ENCODE peak calls at places on chromosomes 7 and 10, in four cellular contexts. One of them, this sample, is unnamed.

GRCh38 chr7:101690061-101690460 is 61.0 kb upstream of the MYL10 start:
- DNase-seq in upper lobe of left lung: no peak
- DNase-seq in PC-3: no peak
- DNase-seq in uterus: no peak
- DNase-seq in this sample: no peak

GRCh38 chr7:155009570-155010157 is 6.7 kb upstream of the PAXIP1 start:
- DNase-seq in upper lobe of left lung: no peak
- DNase-seq in PC-3: peak
- DNase-seq in uterus: no peak
- DNase-seq in this sample: no peak

GRCh38 chr10:3783313-3783689 is 1.7 kb downstream of the KLF6 start:
- DNase-seq in uterus: peak
- DNase-seq in PC-3: peak
- DNase-seq in upper lobe of left lung: no peak
- DNase-seq in this sample: peak

GRCh38 chr7:39650676-39651075 is 27.3 kb downstream of the RALA start:
- DNase-seq in upper lobe of left lung: no peak
- DNase-seq in PC-3: no peak
- DNase-seq in uterus: peak
- DNase-seq in this sample: peak

GRCh38 chr7:129989466-129989865 is 36.7 kb upstream of the UBE2H start:
- DNase-seq in PC-3: no peak
- DNase-seq in uterus: no peak
- DNase-seq in upper lobe of left lung: no peak
- DNase-seq in this sample: no peak

GRCh38 chr10:61781969-61782403 is 119.3 kb downstream of the CABCOCO1 start:
- DNase-seq in PC-3: peak
- DNase-seq in uterus: no peak
- DNase-seq in upper lobe of left lung: no peak
- DNase-seq in this sample: peak

GRCh38 chr10:4070921-4071320 is 285.9 kb upstream of the KLF6 start:
- DNase-seq in PC-3: no peak
- DNase-seq in upper lobe of left lung: no peak
- DNase-seq in uterus: no peak
- DNase-seq in this sample: no peak

GRCh38 chr7:2063562-2064360 is 169.0 kb downstream of the MAD1L1 start:
- DNase-seq in uterus: peak
- DNase-seq in PC-3: peak
- DNase-seq in upper lobe of left lung: no peak
- DNase-seq in this sample: peak

GRCh38 chr10:104706886-104707285 is 65.8 kb downstream of the SORCS3 start:
- DNase-seq in upper lobe of left lung: no peak
- DNase-seq in uterus: no peak
- DNase-seq in PC-3: no peak
- DNase-seq in this sample: peak

GRCh38 chr7:30852744-30853288 is 58.8 kb upstream of the AQP1 start:
- DNase-seq in upper lobe of left lung: no peak
- DNase-seq in PC-3: no peak
- DNase-seq in uterus: no peak
- DNase-seq in this sample: no peak
- H3K4me3 ChIP-seq in upper lobe of left lung: no peak
- H3K4me3 ChIP-seq in PC-3: no peak
- H3K4me3 ChIP-seq in uterus: no peak
- H3K4me3 ChIP-seq in this sample: no peak

DNA sequence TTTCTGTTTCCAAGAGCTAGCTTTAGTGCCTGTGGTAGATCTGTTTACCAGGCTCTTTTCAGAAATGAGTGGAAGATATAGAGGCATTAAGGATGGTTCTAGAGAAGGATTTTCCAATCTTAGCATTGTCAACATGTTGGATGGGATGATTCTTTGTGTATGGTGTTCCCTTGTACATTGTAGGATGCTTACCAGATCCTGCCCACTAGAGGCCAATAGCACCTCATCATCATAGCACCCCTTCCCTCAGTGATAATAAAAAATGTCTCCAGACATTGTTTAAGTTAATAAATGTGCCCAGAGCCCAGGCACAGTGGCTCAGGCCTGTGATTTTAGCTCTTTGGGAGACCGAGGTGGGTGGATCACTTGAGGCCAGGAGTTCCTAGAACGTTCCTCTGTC is 121.2 kb downstream of the ANKRD30A start:
- DNase-seq in PC-3: no peak
- DNase-seq in uterus: no peak
- DNase-seq in upper lobe of left lung: no peak
- DNase-seq in this sample: no peak
- TF ChIP-seq CTCF in PC-3: peak
- TF ChIP-seq CTCF in uterus: no peak
- TF ChIP-seq CTCF in upper lobe of left lung: no peak
- TF ChIP-seq CTCF in this sample: no peak

DNA sequence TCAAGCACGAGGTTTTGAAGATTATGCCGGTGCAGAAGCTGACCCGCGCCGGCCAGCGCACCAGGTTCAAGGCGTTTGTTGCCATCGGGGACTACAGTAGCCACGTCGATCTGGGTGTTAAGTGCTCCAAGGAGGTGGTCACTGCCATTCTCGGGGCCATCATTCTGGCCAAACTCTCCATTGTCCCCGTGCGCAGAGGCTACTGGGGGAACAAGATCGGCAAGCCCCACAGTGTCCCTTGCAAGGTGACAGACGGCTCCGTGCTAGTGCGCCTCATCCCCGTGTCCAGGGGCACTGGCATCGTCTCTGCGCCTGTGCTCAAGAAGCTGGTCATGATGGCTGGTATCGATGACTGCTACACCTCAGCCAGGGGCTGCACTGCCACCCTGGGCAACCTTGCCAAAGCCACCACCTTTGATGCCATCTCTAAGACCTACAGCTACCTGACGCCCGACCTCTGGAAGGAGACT is 284.7 kb downstream of the GPR37 start:
- DNase-seq in upper lobe of left lung: peak
- DNase-seq in PC-3: no peak
- DNase-seq in uterus: no peak
- DNase-seq in this sample: no peak
- H3K4me3 ChIP-seq in upper lobe of left lung: no peak
- H3K4me3 ChIP-seq in PC-3: no peak
- H3K4me3 ChIP-seq in uterus: no peak
- H3K4me3 ChIP-seq in this sample: no peak

GRCh38 chr7:141974831-141975230 is 1.3 kb upstream of the TAS2R38 start:
- DNase-seq in upper lobe of left lung: no peak
- DNase-seq in PC-3: peak
- DNase-seq in uterus: no peak
- DNase-seq in this sample: peak
- TF ChIP-seq CTCF in upper lobe of left lung: no peak
- TF ChIP-seq CTCF in PC-3: peak
- TF ChIP-seq CTCF in uterus: no peak
- TF ChIP-seq CTCF in this sample: no peak

GRCh38 chr10:127299956-127300689 is 103.7 kb upstream of the INSYN2A start:
- DNase-seq in upper lobe of left lung: no peak
- DNase-seq in PC-3: no peak
- DNase-seq in uterus: no peak
- DNase-seq in this sample: no peak

GRCh38 chr10:127300868-127301321 is 104.5 kb upstream of the INSYN2A start:
- DNase-seq in PC-3: no peak
- DNase-seq in upper lobe of left lung: peak
- DNase-seq in uterus: no peak
- DNase-seq in this sample: no peak

GRCh38 chr10:127302343-127302742 is 106.0 kb upstream of the INSYN2A start:
- DNase-seq in upper lobe of left lung: no peak
- DNase-seq in uterus: no peak
- DNase-seq in PC-3: no peak
- DNase-seq in this sample: no peak

GRCh38 chr10:127303746-127304145 is 107.4 kb upstream of the INSYN2A start:
- DNase-seq in upper lobe of left lung: no peak
- DNase-seq in PC-3: no peak
- DNase-seq in uterus: no peak
- DNase-seq in this sample: no peak

DNA sequence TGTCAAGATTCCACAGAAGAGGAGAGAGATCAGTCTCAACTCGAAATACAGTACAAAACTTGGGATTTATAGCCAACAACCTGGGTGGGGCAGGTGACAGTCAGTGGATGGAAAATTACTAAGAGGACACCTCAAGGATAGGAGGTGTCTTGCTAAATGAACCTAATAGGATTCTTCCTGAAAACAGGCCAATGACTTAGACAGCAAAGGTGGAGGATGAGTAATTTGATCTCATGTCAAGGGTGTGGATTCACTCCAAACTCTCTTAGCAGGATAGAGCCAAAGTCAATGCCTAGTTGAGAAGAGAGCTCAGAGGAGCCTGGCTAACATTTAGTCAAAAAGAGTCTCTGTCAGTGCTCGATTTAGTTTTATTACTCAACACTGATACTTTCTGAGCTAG is 106.7 kb upstream of the INSYN2A start:
- DNase-seq in upper lobe of left lung: no peak
- DNase-seq in PC-3: peak
- DNase-seq in uterus: no peak
- DNase-seq in this sample: no peak
- H3K4me3 ChIP-seq in upper lobe of left lung: no peak
- H3K4me3 ChIP-seq in PC-3: no peak
- H3K4me3 ChIP-seq in uterus: no peak
- H3K4me3 ChIP-seq in this sample: no peak

GRCh38 chr7:7595451-7595850 is 28.8 kb downstream of the MIOS start:
- DNase-seq in upper lobe of left lung: no peak
- DNase-seq in uterus: no peak
- DNase-seq in PC-3: peak
- DNase-seq in this sample: peak
- TF ChIP-seq CTCF in upper lobe of left lung: peak
- TF ChIP-seq CTCF in uterus: no peak
- TF ChIP-seq CTCF in PC-3: peak
- TF ChIP-seq CTCF in this sample: peak

GRCh38 chr7:150405584-150406310 is 26.6 kb downstream of the ZNF775 start:
- DNase-seq in upper lobe of left lung: peak
- DNase-seq in PC-3: no peak
- DNase-seq in uterus: no peak
- DNase-seq in this sample: no peak

GRCh38 chr7:150407588-150408392 is 28.7 kb downstream of the ZNF775 start:
- DNase-seq in upper lobe of left lung: peak
- DNase-seq in uterus: no peak
- DNase-seq in PC-3: no peak
- DNase-seq in this sample: no peak

GRCh38 chr7:150404785-150405583 is 25.9 kb downstream of the ZNF775 start:
- DNase-seq in PC-3: peak
- DNase-seq in uterus: peak
- DNase-seq in upper lobe of left lung: peak
- DNase-seq in this sample: peak

GRCh38 chr7:150406311-150406564 is 27.1 kb downstream of the ZNF775 start:
- DNase-seq in upper lobe of left lung: no peak
- DNase-seq in PC-3: no peak
- DNase-seq in uterus: no peak
- DNase-seq in this sample: no peak

GRCh38 chr7:150406565-150407421 is 27.7 kb downstream of the ZNF775 start:
- DNase-seq in upper lobe of left lung: no peak
- DNase-seq in PC-3: no peak
- DNase-seq in uterus: no peak
- DNase-seq in this sample: peak
- H3K4me3 ChIP-seq in upper lobe of left lung: peak
- H3K4me3 ChIP-seq in PC-3: no peak
- H3K4me3 ChIP-seq in uterus: no peak
- H3K4me3 ChIP-seq in this sample: peak

GRCh38 chr7:143901360-143901709 is 641 bp downstream of the TCAF1 start:
- DNase-seq in upper lobe of left lung: peak
- DNase-seq in uterus: peak
- DNase-seq in PC-3: no peak
- DNase-seq in this sample: peak

GRCh38 chr7:143900230-143900766 is 1.7 kb downstream of the TCAF1 start:
- DNase-seq in PC-3: peak
- DNase-seq in uterus: no peak
- DNase-seq in upper lobe of left lung: no peak
- DNase-seq in this sample: no peak

GRCh38 chr7:143906176-143906575 is 4.2 kb upstream of the TCAF1 start:
- DNase-seq in upper lobe of left lung: no peak
- DNase-seq in uterus: peak
- DNase-seq in PC-3: no peak
- DNase-seq in this sample: no peak

GRCh38 chr7:143898810-143899209 is 3.2 kb downstream of the TCAF1 start:
- DNase-seq in PC-3: no peak
- DNase-seq in uterus: no peak
- DNase-seq in upper lobe of left lung: no peak
- DNase-seq in this sample: no peak

GRCh38 chr7:143901710-143902587 is at the start of gene TCAF1:
- DNase-seq in uterus: peak
- DNase-seq in upper lobe of left lung: peak
- DNase-seq in PC-3: peak
- DNase-seq in this sample: peak
- TF ChIP-seq CTCF in uterus: peak
- TF ChIP-seq CTCF in upper lobe of left lung: peak
- TF ChIP-seq CTCF in PC-3: peak
- TF ChIP-seq CTCF in this sample: peak

DNA sequence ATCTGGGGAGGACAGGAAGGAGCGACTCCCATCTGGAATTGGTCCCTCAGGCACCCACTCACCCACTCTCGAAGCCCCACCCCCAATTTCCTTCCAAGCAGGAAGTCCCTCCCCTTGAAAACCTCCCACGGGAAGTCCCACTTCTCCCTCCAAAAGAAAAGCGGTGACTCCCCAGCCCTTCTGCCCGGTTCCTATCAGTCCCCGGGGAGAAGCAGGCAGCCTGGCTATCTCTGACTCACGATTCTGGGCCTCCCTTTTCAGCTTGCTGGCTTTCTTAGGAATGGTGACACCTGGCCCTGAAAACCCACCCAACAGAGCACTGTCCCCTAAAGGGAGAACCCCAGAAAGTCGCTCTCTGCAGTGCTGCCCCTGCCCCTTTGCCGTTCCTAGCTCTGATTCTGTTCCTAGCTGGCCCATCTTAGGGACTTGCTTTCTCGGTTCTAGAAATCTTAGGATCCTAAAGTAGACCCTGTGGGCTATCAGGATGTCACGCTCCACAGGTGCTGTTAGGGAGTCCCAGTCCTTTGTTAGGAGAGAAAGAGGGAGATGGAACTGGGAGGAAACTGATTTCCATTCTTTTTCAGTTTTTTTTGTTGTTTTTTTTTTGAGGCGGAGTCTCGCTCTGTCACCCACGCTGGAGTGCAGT is 6.0 kb downstream of the TSC22D4 start:
- DNase-seq in upper lobe of left lung: no peak
- DNase-seq in PC-3: no peak
- DNase-seq in uterus: peak
- DNase-seq in this sample: peak
- H3K4me3 ChIP-seq in upper lobe of left lung: peak
- H3K4me3 ChIP-seq in PC-3: no peak
- H3K4me3 ChIP-seq in uterus: no peak
- H3K4me3 ChIP-seq in this sample: peak